ENCODE peak calls at places on chromosomes 3 and 15, in four cellular contexts. One of them, this sample, is unnamed.

GRCh38 chr3:130517541-130517940 is 564 bp downstream of the COL6A6 start:
- DNase-seq in AG04450: no peak
- DNase-seq in colonic mucosa: no peak
- DNase-seq in IMR-90: no peak
- DNase-seq in this sample: no peak

GRCh38 chr3:185558395-185558794 is 6.0 kb upstream of the LIPH start:
- DNase-seq in AG04450: no peak
- DNase-seq in colonic mucosa: peak; percentile 89
- DNase-seq in IMR-90: no peak
- DNase-seq in this sample: peak; percentile 79

GRCh38 chr3:27423463-27423862 is 54.3 kb upstream of the NEK10 start:
- DNase-seq in AG04450: peak; percentile 10
- DNase-seq in colonic mucosa: no peak
- DNase-seq in IMR-90: peak; percentile 81
- DNase-seq in this sample: no peak

GRCh38 chr3:116444819-116445290 is 432 bp downstream of the LSAMP start:
- DNase-seq in AG04450: no peak
- DNase-seq in colonic mucosa: no peak
- DNase-seq in IMR-90: no peak
- DNase-seq in this sample: no peak

GRCh38 chr3:143171141-143171651 is 51.6 kb downstream of the CHST2 start:
- DNase-seq in AG04450: peak; percentile 32
- DNase-seq in colonic mucosa: no peak
- DNase-seq in IMR-90: peak; percentile 77
- DNase-seq in this sample: no peak

GRCh38 chr3:173745952-173746682 is 348.6 kb downstream of the NLGN1 start:
- DNase-seq in AG04450: no peak
- DNase-seq in colonic mucosa: no peak
- DNase-seq in IMR-90: peak; percentile 56
- DNase-seq in this sample: no peak

GRCh38 chr15:91857224-91857585 is 3.7 kb downstream of the SLCO3A1 start:
- DNase-seq in AG04450: no peak
- DNase-seq in colonic mucosa: no peak
- DNase-seq in IMR-90: no peak
- DNase-seq in this sample: no peak

GRCh38 chr3:177451940-177452484 is 254.7 kb upstream of the TBL1XR1 start:
- DNase-seq in AG04450: no peak
- DNase-seq in colonic mucosa: no peak
- DNase-seq in IMR-90: peak; percentile 72
- DNase-seq in this sample: no peak

GRCh38 chr15:87949214-87949933 is 307.2 kb downstream of the NTRK3 start:
- DNase-seq in AG04450: no peak
- DNase-seq in colonic mucosa: no peak
- DNase-seq in IMR-90: no peak
- DNase-seq in this sample: no peak

GRCh38 chr3:134427400-134428111 is 53.3 kb upstream of the AMOTL2 start:
- DNase-seq in AG04450: peak; percentile 99
- DNase-seq in colonic mucosa: no peak
- DNase-seq in IMR-90: peak; percentile 100
- DNase-seq in this sample: no peak

GRCh38 chr15:55319537-55320325 is 709 bp downstream of the PIGB start:
- DNase-seq in AG04450: no peak
- DNase-seq in colonic mucosa: peak; percentile 46
- DNase-seq in IMR-90: peak; percentile 5
- DNase-seq in this sample: no peak

GRCh38 chr3:105647047-105647446 is 221.8 kb downstream of the CBLB start:
- DNase-seq in AG04450: peak; percentile 70
- DNase-seq in colonic mucosa: no peak
- DNase-seq in IMR-90: peak; percentile 96
- DNase-seq in this sample: no peak

GRCh38 chr3:8621872-8622271 is 22.7 kb downstream of the SSUH2 start:
- DNase-seq in AG04450: peak; percentile 89
- DNase-seq in colonic mucosa: no peak
- DNase-seq in IMR-90: peak; percentile 96
- DNase-seq in this sample: no peak

GRCh38 chr15:40182358-40183029 is 21.6 kb downstream of the BUB1B start:
- DNase-seq in AG04450: no peak
- DNase-seq in colonic mucosa: no peak
- DNase-seq in IMR-90: no peak
- DNase-seq in this sample: no peak

GRCh38 chr15:33243869-33244268 is 49.4 kb upstream of the FMN1 start:
- DNase-seq in AG04450: no peak
- DNase-seq in colonic mucosa: no peak
- DNase-seq in IMR-90: peak; percentile 44
- DNase-seq in this sample: no peak

GRCh38 chr3:185082829-185083228 is 70.0 kb downstream of the C3orf70 start:
- DNase-seq in AG04450: no peak
- DNase-seq in colonic mucosa: no peak
- DNase-seq in IMR-90: no peak
- DNase-seq in this sample: no peak

GRCh38 chr3:114111060-114111790 is 54.7 kb downstream of the QTRT2 start:
- DNase-seq in AG04450: no peak
- DNase-seq in colonic mucosa: no peak
- DNase-seq in IMR-90: no peak
- DNase-seq in this sample: no peak

GRCh38 chr3:140238646-140239314 is 303.8 kb downstream of the CLSTN2 start:
- DNase-seq in AG04450: no peak
- DNase-seq in colonic mucosa: no peak
- DNase-seq in IMR-90: no peak
- DNase-seq in this sample: no peak

GRCh38 chr3:23859012-23859743 is 53.4 kb downstream of the UBE2E1 start:
- DNase-seq in AG04450: no peak
- DNase-seq in colonic mucosa: no peak
- DNase-seq in IMR-90: peak; percentile 39
- DNase-seq in this sample: no peak

GRCh38 chr15:66644815-66645345 is 57.2 kb upstream of the SMAD6 start:
- DNase-seq in AG04450: peak; percentile 20
- DNase-seq in colonic mucosa: no peak
- DNase-seq in IMR-90: peak; percentile 69
- DNase-seq in this sample: no peak

GRCh38 chr15:44101286-44101685 is 93.8 kb downstream of the FRMD5 start:
- DNase-seq in AG04450: no peak
- DNase-seq in colonic mucosa: no peak
- DNase-seq in IMR-90: no peak
- DNase-seq in this sample: no peak

GRCh38 chr3:36730965-36731364 is 33.4 kb downstream of the DCLK3 start:
- DNase-seq in AG04450: no peak
- DNase-seq in colonic mucosa: no peak
- DNase-seq in IMR-90: no peak
- DNase-seq in this sample: no peak

GRCh38 chr3:426056-426455 is 229.5 kb downstream of the CHL1 start:
- DNase-seq in AG04450: no peak
- DNase-seq in colonic mucosa: no peak
- DNase-seq in IMR-90: no peak
- DNase-seq in this sample: no peak

GRCh38 chr3:53850895-53851294 is 4.5 kb downstream of the IL17RB start:
- DNase-seq in AG04450: peak; percentile 24
- DNase-seq in colonic mucosa: peak; percentile 50
- DNase-seq in IMR-90: peak; percentile 58
- DNase-seq in this sample: no peak

GRCh38 chr15:71275098-71275497 is 159.8 kb downstream of the THSD4 start:
- DNase-seq in AG04450: peak; percentile 60
- DNase-seq in colonic mucosa: no peak
- DNase-seq in IMR-90: peak; percentile 92
- DNase-seq in this sample: no peak

GRCh38 chr3:15326037-15326436 is 6.3 kb downstream of the SH3BP5 start:
- DNase-seq in AG04450: no peak
- DNase-seq in colonic mucosa: no peak
- DNase-seq in IMR-90: no peak
- DNase-seq in this sample: no peak

GRCh38 chr3:55487376-55488241 is 503 bp upstream of the WNT5A start:
- DNase-seq in AG04450: no peak
- DNase-seq in colonic mucosa: peak; percentile 47
- DNase-seq in IMR-90: peak; percentile 73
- DNase-seq in this sample: peak; percentile 61

GRCh38 chr3:187041362-187042061 is 97.8 kb downstream of the RPL39L start:
- DNase-seq in AG04450: no peak
- DNase-seq in colonic mucosa: no peak
- DNase-seq in IMR-90: peak; percentile 54
- DNase-seq in this sample: no peak

GRCh38 chr15:71662306-71662705 is 148.0 kb upstream of the NR2E3 start:
- DNase-seq in AG04450: no peak
- DNase-seq in colonic mucosa: no peak
- DNase-seq in IMR-90: no peak
- DNase-seq in this sample: no peak

GRCh38 chr3:128878556-128879124 is 780 bp upstream of the ACAD9 start:
- DNase-seq in AG04450: no peak
- DNase-seq in colonic mucosa: peak; percentile 38
- DNase-seq in IMR-90: peak; percentile 77
- DNase-seq in this sample: no peak

GRCh38 chr3:459376-459710 is 262.8 kb downstream of the CHL1 start:
- DNase-seq in AG04450: no peak
- DNase-seq in colonic mucosa: no peak
- DNase-seq in IMR-90: no peak
- DNase-seq in this sample: no peak

DNA sequence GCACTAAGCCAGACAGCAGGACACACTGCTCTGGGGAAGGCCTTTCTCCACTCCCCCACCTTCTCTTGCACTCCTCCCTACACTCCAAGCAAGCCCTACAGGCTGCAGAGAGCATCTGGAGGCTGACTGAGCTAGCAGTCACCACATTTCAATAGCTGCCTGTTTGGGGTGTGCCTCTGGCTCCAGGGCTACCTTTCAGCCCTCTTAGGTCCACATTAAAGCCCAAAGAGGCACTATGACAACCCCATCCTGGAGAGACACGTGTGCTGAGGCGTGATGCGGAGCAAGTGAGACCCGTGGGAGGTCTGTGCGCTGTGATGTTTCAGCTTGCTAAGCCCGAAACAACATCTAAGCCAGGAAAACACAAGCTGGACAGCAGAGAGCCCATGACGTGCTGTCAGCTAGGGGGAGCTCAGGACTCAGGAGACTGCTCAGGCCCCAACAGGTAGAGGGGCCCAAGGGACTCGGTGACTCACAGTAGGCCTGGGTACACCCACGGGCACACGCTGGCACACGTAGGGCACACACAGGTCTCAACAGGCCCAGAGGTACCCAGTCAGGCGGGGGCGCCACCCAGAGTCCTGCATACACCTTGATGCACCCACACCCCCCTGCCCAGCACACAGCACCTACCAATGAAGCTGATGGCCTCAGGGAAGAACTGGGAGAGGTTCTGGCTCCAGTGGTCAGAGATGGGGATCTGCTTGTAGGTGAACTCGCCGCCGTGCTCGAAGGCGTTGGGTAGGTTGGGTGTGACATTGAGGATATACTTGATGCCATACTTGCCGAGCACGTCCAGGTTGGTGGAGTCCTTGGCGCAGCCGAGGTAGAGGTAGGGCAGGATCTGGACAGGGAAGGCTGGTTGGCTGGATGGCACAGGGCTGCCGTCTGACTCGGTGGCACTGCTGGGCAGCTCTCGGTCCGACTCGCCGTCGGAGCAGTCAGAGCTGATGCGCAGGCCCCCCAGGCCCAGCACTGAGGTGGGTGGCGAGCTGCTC is 2.8 kb downstream of the DUSP7 start:
- DNase-seq in AG04450: no peak
- DNase-seq in colonic mucosa: no peak
- DNase-seq in IMR-90: peak; percentile 29
- DNase-seq in this sample: peak; percentile 57
- TF ChIP-seq CTCF in AG04450: peak; percentile 27
- TF ChIP-seq CTCF in colonic mucosa: no peak
- TF ChIP-seq CTCF in IMR-90: no peak
- TF ChIP-seq CTCF in this sample: peak; percentile 9

DNA sequence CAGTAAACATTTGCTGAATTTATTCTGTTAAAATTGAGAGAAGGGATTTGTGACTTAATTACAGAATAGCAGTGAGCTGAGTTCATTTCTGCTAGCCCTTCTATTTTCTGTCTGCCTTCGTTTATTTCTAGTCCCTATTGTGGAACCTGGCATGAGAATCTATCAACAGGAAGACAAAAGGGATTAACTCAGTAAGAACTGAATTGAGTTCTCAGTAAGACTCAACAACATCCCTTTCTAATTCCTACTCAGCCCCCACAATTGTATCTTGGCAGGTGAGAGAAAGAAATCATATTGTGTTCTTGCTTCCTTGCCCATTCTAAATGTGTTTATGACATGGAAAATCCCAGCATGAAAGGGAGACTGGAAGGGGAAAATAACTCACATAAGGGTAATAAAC is 246.4 kb upstream of the LRRC3B start:
- DNase-seq in AG04450: no peak
- DNase-seq in colonic mucosa: no peak
- DNase-seq in IMR-90: no peak
- DNase-seq in this sample: no peak
- H3K27ac ChIP-seq in AG04450: no peak overlapping the region
- H3K27ac ChIP-seq in colonic mucosa: no peak overlapping the region
- H3K27ac ChIP-seq in IMR-90: no peak overlapping the region
- H3K27ac ChIP-seq in this sample: no peak overlapping the region

DNA sequence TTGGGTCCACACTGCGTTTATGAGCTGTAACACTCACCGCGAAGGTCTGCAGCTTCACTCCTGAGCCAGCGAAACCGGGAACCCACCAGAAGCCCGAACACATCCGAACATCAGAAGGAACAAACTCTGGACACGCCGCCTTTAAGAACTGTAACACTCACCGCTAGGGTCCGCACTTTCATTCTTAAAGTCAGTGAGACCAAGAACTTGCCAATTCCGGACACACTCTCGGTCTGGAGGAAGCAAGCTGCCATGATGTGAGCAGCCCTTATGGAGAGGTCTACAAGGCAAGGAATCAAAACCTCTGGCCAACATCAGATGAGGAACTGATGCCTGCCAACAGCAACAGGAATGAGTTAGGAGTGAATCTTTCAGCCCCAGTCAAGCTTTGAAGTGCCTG is 62.9 kb downstream of the SLC28A2 start:
- DNase-seq in AG04450: no peak
- DNase-seq in colonic mucosa: no peak
- DNase-seq in IMR-90: peak; percentile 11
- DNase-seq in this sample: no peak
- TF ChIP-seq CTCF in AG04450: peak; percentile 27
- TF ChIP-seq CTCF in colonic mucosa: no peak
- TF ChIP-seq CTCF in IMR-90: no peak
- TF ChIP-seq CTCF in this sample: no peak

DNA sequence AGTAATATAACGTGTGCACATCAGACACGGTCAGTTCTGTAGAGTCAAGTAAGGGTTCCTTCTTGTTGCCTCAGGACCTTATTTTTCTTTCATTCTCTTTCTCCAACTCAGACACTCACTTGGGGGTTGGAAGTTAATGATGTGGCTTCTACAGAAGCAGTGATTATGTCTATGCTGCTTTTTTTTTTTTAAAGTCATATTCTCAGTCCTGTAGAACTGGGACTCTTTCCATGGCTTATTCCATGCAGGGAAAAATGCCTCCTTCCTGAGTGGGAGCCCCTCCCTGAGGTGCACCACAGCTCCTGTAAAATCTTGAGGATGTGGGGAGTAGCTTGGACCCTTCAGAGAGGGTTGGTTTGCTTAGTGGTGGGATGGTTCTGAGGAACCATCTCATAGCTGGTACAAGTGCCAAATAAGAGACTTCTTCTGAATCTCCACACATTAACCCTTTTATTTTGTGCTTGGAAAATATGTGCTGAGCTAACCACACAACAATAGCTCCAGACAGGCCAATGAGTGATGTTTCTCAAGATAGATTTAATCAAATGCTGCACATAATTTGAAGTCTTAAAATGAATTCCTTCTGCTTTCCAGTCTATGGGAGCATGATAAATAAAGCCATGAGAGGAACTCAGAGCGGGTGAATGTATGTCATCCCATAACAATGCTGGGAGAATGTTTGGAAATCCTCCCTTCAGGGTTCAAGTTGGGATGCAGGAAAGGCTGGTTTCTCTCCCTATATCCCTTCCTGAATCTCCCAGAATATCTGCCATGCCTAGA is 23.3 kb upstream of the FSTL1 start:
- DNase-seq in AG04450: no peak
- DNase-seq in colonic mucosa: no peak
- DNase-seq in IMR-90: no peak
- DNase-seq in this sample: no peak
- H3K27ac ChIP-seq in AG04450: no peak overlapping the region
- H3K27ac ChIP-seq in colonic mucosa: no peak overlapping the region
- H3K27ac ChIP-seq in IMR-90: no peak overlapping the region
- H3K27ac ChIP-seq in this sample: no peak overlapping the region

This sample was measured in lower lobe of right lung.